ENCODE peak calls at places on chromosomes 11 and 22, in four cellular contexts. One of them, this sample, is unnamed.

GRCh38 chr11:101269990-101270660 is 140.5 kb upstream of the PGR start:
- DNase-seq in fibroblast of the aortic adventitia: no peak
- DNase-seq in H9: no peak
- DNase-seq in NCI-H345: no peak
- DNase-seq in this sample: no peak

GRCh38 chr11:13277719-13278619 is at the start of gene BMAL1:
- DNase-seq in H9: peak
- DNase-seq in NCI-H345: no peak
- DNase-seq in fibroblast of the aortic adventitia: peak
- DNase-seq in this sample: peak

GRCh38 chr11:72598901-72599300 is 75.3 kb downstream of the PDE2A start:
- DNase-seq in NCI-H345: no peak
- DNase-seq in H9: peak
- DNase-seq in fibroblast of the aortic adventitia: peak
- DNase-seq in this sample: no peak

GRCh38 chr11:6613496-6613895 is 1.5 kb upstream of the TAF10 start:
- DNase-seq in H9: no peak
- DNase-seq in NCI-H345: no peak
- DNase-seq in fibroblast of the aortic adventitia: no peak
- DNase-seq in this sample: no peak

GRCh38 chr11:88250566-88251080 is 75.4 kb upstream of the RAB38 start:
- DNase-seq in fibroblast of the aortic adventitia: peak
- DNase-seq in NCI-H345: no peak
- DNase-seq in H9: no peak
- DNase-seq in this sample: no peak

GRCh38 chr11:30917859-30918478 is 331.8 kb upstream of the MPPED2 start:
- DNase-seq in H9: no peak
- DNase-seq in fibroblast of the aortic adventitia: peak
- DNase-seq in NCI-H345: peak
- DNase-seq in this sample: no peak

GRCh38 chr22:28922540-28923244 is 39.3 kb downstream of the ZNRF3 start:
- DNase-seq in fibroblast of the aortic adventitia: no peak
- DNase-seq in NCI-H345: no peak
- DNase-seq in H9: no peak
- DNase-seq in this sample: no peak

GRCh38 chr22:26722159-26722558 is 64.8 kb downstream of the MIAT start:
- DNase-seq in fibroblast of the aortic adventitia: peak
- DNase-seq in H9: no peak
- DNase-seq in NCI-H345: no peak
- DNase-seq in this sample: no peak

GRCh38 chr22:41917906-41918791 is 3.3 kb upstream of the SHISA8 start:
- DNase-seq in fibroblast of the aortic adventitia: peak
- DNase-seq in H9: no peak
- DNase-seq in NCI-H345: peak
- DNase-seq in this sample: peak

GRCh38 chr11:9787981-9788521 is 124.2 kb downstream of the SWAP70 start:
- DNase-seq in fibroblast of the aortic adventitia: peak
- DNase-seq in H9: no peak
- DNase-seq in NCI-H345: no peak
- DNase-seq in this sample: peak

GRCh38 chr11:123057604-123058305 is 4.2 kb downstream of the HSPA8 start:
- DNase-seq in H9: no peak
- DNase-seq in fibroblast of the aortic adventitia: no peak
- DNase-seq in NCI-H345: no peak
- DNase-seq in this sample: no peak

This sample was measured in ascending aorta.